ENCODE peak calls at places on chromosomes 12 and 14, in seven cellular contexts. One of them, this sample, is unnamed.

GRCh38 chr12:15320881-15321280 is 1.4 kb upstream of the PTPRO start:
- DNase-seq in mesendoderm: no peak
- DNase-seq in neuronal stem cell: no peak
- DNase-seq in H9: no peak
- DNase-seq in mesenchymal stem cell: no peak
- DNase-seq in IMR-90: no peak
- DNase-seq in trophoblast cell: no peak
- DNase-seq in this sample: no peak

GRCh38 chr14:58807271-58807670 is 169.5 kb downstream of the DACT1 start:
- DNase-seq in H9: no peak
- DNase-seq in IMR-90: no peak
- DNase-seq in mesendoderm: no peak
- DNase-seq in trophoblast cell: no peak
- DNase-seq in mesenchymal stem cell: peak
- DNase-seq in neuronal stem cell: no peak
- DNase-seq in this sample: no peak

GRCh38 chr14:24943024-24943423 is 106.9 kb downstream of the STXBP6 start:
- DNase-seq in H9: peak
- DNase-seq in neuronal stem cell: no peak
- DNase-seq in mesenchymal stem cell: no peak
- DNase-seq in trophoblast cell: no peak
- DNase-seq in mesendoderm: peak
- DNase-seq in IMR-90: no peak
- DNase-seq in this sample: peak

GRCh38 chr12:69687390-69687789 is 11.7 kb downstream of the BEST3 start:
- DNase-seq in IMR-90: no peak
- DNase-seq in neuronal stem cell: no peak
- DNase-seq in mesendoderm: no peak
- DNase-seq in H9: no peak
- DNase-seq in trophoblast cell: no peak
- DNase-seq in mesenchymal stem cell: peak
- DNase-seq in this sample: no peak

GRCh38 chr12:114401346-114402320 is 4.3 kb downstream of the TBX5 start:
- DNase-seq in trophoblast cell: no peak
- DNase-seq in mesendoderm: no peak
- DNase-seq in IMR-90: peak
- DNase-seq in neuronal stem cell: no peak
- DNase-seq in mesenchymal stem cell: no peak
- DNase-seq in H9: no peak
- DNase-seq in this sample: no peak

GRCh38 chr12:68851592-68851952 is 43.6 kb downstream of the MDM2 start:
- DNase-seq in mesendoderm: no peak
- DNase-seq in IMR-90: no peak
- DNase-seq in H9: no peak
- DNase-seq in neuronal stem cell: no peak
- DNase-seq in trophoblast cell: no peak
- DNase-seq in mesenchymal stem cell: no peak
- DNase-seq in this sample: no peak

GRCh38 chr12:29086325-29087271 is 62.5 kb upstream of the FAR2 start:
- DNase-seq in neuronal stem cell: no peak
- DNase-seq in H9: no peak
- DNase-seq in trophoblast cell: no peak
- DNase-seq in mesendoderm: peak
- DNase-seq in mesenchymal stem cell: no peak
- DNase-seq in IMR-90: no peak
- DNase-seq in this sample: no peak

GRCh38 chr12:60308366-60309000 is 712.7 kb downstream of the SLC16A7 start:
- DNase-seq in mesenchymal stem cell: peak
- DNase-seq in neuronal stem cell: no peak
- DNase-seq in H9: no peak
- DNase-seq in IMR-90: peak
- DNase-seq in trophoblast cell: no peak
- DNase-seq in mesendoderm: no peak
- DNase-seq in this sample: no peak

GRCh38 chr12:4293299-4293941 is 19.9 kb downstream of the CCND2 start:
- DNase-seq in IMR-90: no peak
- DNase-seq in mesenchymal stem cell: no peak
- DNase-seq in mesendoderm: no peak
- DNase-seq in H9: no peak
- DNase-seq in trophoblast cell: no peak
- DNase-seq in neuronal stem cell: no peak
- DNase-seq in this sample: no peak

GRCh38 chr12:55142896-55143870 is 17.0 kb downstream of the OR9K2 start:
- DNase-seq in mesenchymal stem cell: peak
- DNase-seq in H9: peak
- DNase-seq in mesendoderm: peak
- DNase-seq in IMR-90: peak
- DNase-seq in neuronal stem cell: peak
- DNase-seq in trophoblast cell: peak
- DNase-seq in this sample: peak

GRCh38 chr12:121239704-121240420 is 29.9 kb downstream of the P2RX4 start:
- DNase-seq in neuronal stem cell: no peak
- DNase-seq in H9: no peak
- DNase-seq in trophoblast cell: no peak
- DNase-seq in IMR-90: no peak
- DNase-seq in mesendoderm: no peak
- DNase-seq in mesenchymal stem cell: no peak
- DNase-seq in this sample: no peak
- H2BK120ac ChIP-seq in neuronal stem cell: no peak
- H2BK120ac ChIP-seq in H9: no peak
- H2BK120ac ChIP-seq in trophoblast cell: no peak
- H2BK120ac ChIP-seq in IMR-90: no peak
- H2BK120ac ChIP-seq in mesendoderm: no peak
- H2BK120ac ChIP-seq in mesenchymal stem cell: no peak
- H2BK120ac ChIP-seq in this sample: no peak

GRCh38 chr12:120444676-120445075 is 1.5 kb downstream of the TRIAP1 start:
- DNase-seq in H9: no peak
- DNase-seq in neuronal stem cell: no peak
- DNase-seq in IMR-90: no peak
- DNase-seq in mesenchymal stem cell: no peak
- DNase-seq in trophoblast cell: no peak
- DNase-seq in mesendoderm: no peak
- DNase-seq in this sample: no peak

GRCh38 chr12:120437735-120438494 is at the start of gene COX6A1:
- DNase-seq in trophoblast cell: peak
- DNase-seq in mesenchymal stem cell: peak
- DNase-seq in mesendoderm: peak
- DNase-seq in neuronal stem cell: peak
- DNase-seq in IMR-90: peak
- DNase-seq in H9: peak
- DNase-seq in this sample: peak

GRCh38 chr12:120438495-120439198 is 734 bp downstream of the COX6A1 start:
- DNase-seq in IMR-90: no peak
- DNase-seq in mesendoderm: no peak
- DNase-seq in trophoblast cell: no peak
- DNase-seq in neuronal stem cell: no peak
- DNase-seq in mesenchymal stem cell: peak
- DNase-seq in H9: no peak
- DNase-seq in this sample: no peak

DNA sequence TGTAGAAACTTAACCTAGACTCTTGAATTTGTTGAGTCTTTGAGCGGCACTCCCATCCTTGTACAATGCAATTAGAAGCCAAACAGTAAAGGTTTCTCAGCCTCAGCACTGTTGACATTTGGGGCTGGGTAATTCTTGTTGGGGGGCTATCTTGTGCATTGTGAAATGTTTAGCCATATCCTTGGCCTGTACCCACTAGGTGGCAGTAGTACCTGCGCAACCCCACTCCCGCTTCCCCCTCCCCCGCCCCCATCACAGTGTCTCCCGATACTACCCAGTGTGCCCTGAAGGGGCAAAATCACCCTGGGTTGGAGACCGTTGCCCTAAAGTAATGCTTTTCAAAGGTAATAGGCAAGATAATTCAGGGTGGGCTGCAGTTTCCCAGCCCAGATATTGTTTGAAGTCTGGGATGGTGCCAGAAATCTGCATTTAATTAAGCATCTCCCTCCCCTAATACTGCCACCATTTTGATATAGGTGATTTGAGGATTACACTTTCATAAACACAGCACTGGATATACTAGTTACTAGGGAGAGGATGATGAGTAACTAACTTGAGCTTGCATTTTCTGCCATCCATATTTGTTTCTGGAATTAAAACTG is 1.8 kb downstream of the COX6A1 start:
- DNase-seq in trophoblast cell: no peak
- DNase-seq in mesenchymal stem cell: peak
- DNase-seq in IMR-90: peak
- DNase-seq in H9: peak
- DNase-seq in mesendoderm: peak
- DNase-seq in neuronal stem cell: peak
- DNase-seq in this sample: no peak
- H2BK120ac ChIP-seq in trophoblast cell: no peak
- H2BK120ac ChIP-seq in mesenchymal stem cell: no peak
- H2BK120ac ChIP-seq in IMR-90: no peak
- H2BK120ac ChIP-seq in H9: no peak
- H2BK120ac ChIP-seq in mesendoderm: no peak
- H2BK120ac ChIP-seq in neuronal stem cell: no peak
- H2BK120ac ChIP-seq in this sample: no peak

DNA sequence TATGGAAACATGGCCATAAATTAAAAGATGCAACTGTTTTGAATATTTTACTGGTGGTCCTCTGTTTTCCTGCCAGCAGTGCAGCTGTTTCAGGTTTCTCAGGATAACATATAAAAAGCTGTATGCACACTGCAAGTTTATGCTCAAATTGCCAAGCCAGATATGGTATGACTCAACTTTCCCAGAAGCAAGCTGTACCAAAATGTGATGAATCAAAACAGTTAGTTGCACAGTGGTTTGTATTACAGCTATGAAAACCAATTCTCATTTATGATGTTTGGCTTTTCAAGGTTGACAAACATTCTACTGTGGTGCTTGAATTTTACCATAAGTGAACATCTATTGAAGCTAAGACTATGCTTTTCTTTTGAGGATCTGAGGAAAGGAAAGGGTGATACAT is 15.5 kb downstream of the TRMT5 start:
- DNase-seq in trophoblast cell: no peak
- DNase-seq in H9: no peak
- DNase-seq in mesendoderm: no peak
- DNase-seq in mesenchymal stem cell: peak
- DNase-seq in neuronal stem cell: no peak
- DNase-seq in IMR-90: peak
- DNase-seq in this sample: no peak
- H2BK120ac ChIP-seq in trophoblast cell: no peak
- H2BK120ac ChIP-seq in H9: no peak
- H2BK120ac ChIP-seq in mesendoderm: no peak
- H2BK120ac ChIP-seq in mesenchymal stem cell: no peak
- H2BK120ac ChIP-seq in neuronal stem cell: no peak
- H2BK120ac ChIP-seq in IMR-90: peak
- H2BK120ac ChIP-seq in this sample: no peak

GRCh38 chr14:105102361-105102760 is 37.1 kb upstream of the GPR132 start:
- DNase-seq in neuronal stem cell: no peak
- DNase-seq in H9: no peak
- DNase-seq in IMR-90: no peak
- DNase-seq in trophoblast cell: no peak
- DNase-seq in mesenchymal stem cell: no peak
- DNase-seq in mesendoderm: no peak
- DNase-seq in this sample: no peak
- H2BK120ac ChIP-seq in neuronal stem cell: no peak
- H2BK120ac ChIP-seq in H9: no peak
- H2BK120ac ChIP-seq in IMR-90: no peak
- H2BK120ac ChIP-seq in trophoblast cell: no peak
- H2BK120ac ChIP-seq in mesenchymal stem cell: no peak
- H2BK120ac ChIP-seq in mesendoderm: no peak
- H2BK120ac ChIP-seq in this sample: no peak

GRCh38 chr12:108972226-108972757 is 48.6 kb downstream of the SVOP start:
- DNase-seq in trophoblast cell: no peak
- DNase-seq in mesenchymal stem cell: no peak
- DNase-seq in neuronal stem cell: no peak
- DNase-seq in IMR-90: no peak
- DNase-seq in mesendoderm: no peak
- DNase-seq in H9: no peak
- DNase-seq in this sample: no peak

GRCh38 chr12:108969622-108970021 is 51.2 kb downstream of the SVOP start:
- DNase-seq in H9: no peak
- DNase-seq in IMR-90: no peak
- DNase-seq in mesendoderm: no peak
- DNase-seq in trophoblast cell: no peak
- DNase-seq in mesenchymal stem cell: no peak
- DNase-seq in neuronal stem cell: no peak
- DNase-seq in this sample: no peak

GRCh38 chr12:108977360-108977759 is 43.5 kb downstream of the SVOP start:
- DNase-seq in neuronal stem cell: no peak
- DNase-seq in mesendoderm: no peak
- DNase-seq in trophoblast cell: no peak
- DNase-seq in mesenchymal stem cell: no peak
- DNase-seq in IMR-90: no peak
- DNase-seq in H9: no peak
- DNase-seq in this sample: no peak

GRCh38 chr12:108975024-108975593 is 45.8 kb downstream of the SVOP start:
- DNase-seq in IMR-90: no peak
- DNase-seq in trophoblast cell: no peak
- DNase-seq in neuronal stem cell: no peak
- DNase-seq in mesenchymal stem cell: no peak
- DNase-seq in H9: no peak
- DNase-seq in mesendoderm: no peak
- DNase-seq in this sample: no peak

GRCh38 chr12:108973753-108974152 is 47.1 kb downstream of the SVOP start:
- DNase-seq in mesendoderm: no peak
- DNase-seq in IMR-90: no peak
- DNase-seq in neuronal stem cell: no peak
- DNase-seq in mesenchymal stem cell: no peak
- DNase-seq in H9: no peak
- DNase-seq in trophoblast cell: no peak
- DNase-seq in this sample: no peak
- H2BK120ac ChIP-seq in mesendoderm: no peak
- H2BK120ac ChIP-seq in IMR-90: no peak
- H2BK120ac ChIP-seq in neuronal stem cell: no peak
- H2BK120ac ChIP-seq in mesenchymal stem cell: no peak
- H2BK120ac ChIP-seq in H9: no peak
- H2BK120ac ChIP-seq in trophoblast cell: no peak
- H2BK120ac ChIP-seq in this sample: no peak

GRCh38 chr14:73684627-73685026 is 29.6 kb downstream of the PNMA1 start:
- DNase-seq in H9: no peak
- DNase-seq in neuronal stem cell: no peak
- DNase-seq in mesendoderm: no peak
- DNase-seq in IMR-90: no peak
- DNase-seq in trophoblast cell: no peak
- DNase-seq in mesenchymal stem cell: no peak
- DNase-seq in this sample: no peak
- H2BK120ac ChIP-seq in H9: no peak
- H2BK120ac ChIP-seq in neuronal stem cell: no peak
- H2BK120ac ChIP-seq in mesendoderm: no peak
- H2BK120ac ChIP-seq in IMR-90: no peak
- H2BK120ac ChIP-seq in trophoblast cell: no peak
- H2BK120ac ChIP-seq in mesenchymal stem cell: no peak
- H2BK120ac ChIP-seq in this sample: no peak

DNA sequence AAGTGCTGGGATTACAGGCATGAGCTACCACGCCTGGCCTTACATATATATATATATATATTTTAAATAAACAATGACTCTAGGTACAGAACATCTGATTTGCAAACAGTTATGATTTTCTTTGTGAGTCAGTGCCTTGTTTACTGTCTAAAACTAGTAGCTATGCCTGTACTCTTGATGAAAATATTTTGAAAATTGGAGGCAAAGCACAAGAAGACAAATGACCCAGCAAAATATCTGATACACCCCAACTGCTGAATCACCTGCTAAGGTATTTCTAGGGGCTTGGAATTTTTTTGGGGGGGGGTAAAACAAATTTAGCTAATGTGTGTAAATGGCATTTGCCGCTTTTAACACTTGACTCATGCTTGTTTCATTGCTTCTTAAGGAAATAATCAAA is 69.3 kb downstream of the SYT10 start:
- DNase-seq in H9: no peak
- DNase-seq in mesendoderm: no peak
- DNase-seq in IMR-90: no peak
- DNase-seq in mesenchymal stem cell: no peak
- DNase-seq in neuronal stem cell: no peak
- DNase-seq in trophoblast cell: no peak
- DNase-seq in this sample: no peak
- H2BK120ac ChIP-seq in H9: no peak
- H2BK120ac ChIP-seq in mesendoderm: no peak
- H2BK120ac ChIP-seq in IMR-90: no peak
- H2BK120ac ChIP-seq in mesenchymal stem cell: no peak
- H2BK120ac ChIP-seq in neuronal stem cell: no peak
- H2BK120ac ChIP-seq in trophoblast cell: no peak
- H2BK120ac ChIP-seq in this sample: no peak

This sample was measured in H1.